ENCODE peak calls at places on chromosome 7, in ten cellular contexts. B is Panc1, I is IMR-90, Q is astrocyte, G is GM23338, Y is PC-9, P is adrenal gland, N is heart right ventricle, J is colonic mucosa, A is transverse colon. C is an unnamed sample.

GRCh38 chr7:12431886-12432285 is 28.2 kb upstream of the VWDE start:
- DNase-seq in B (no peak), I (peak), Q (no peak), G (peak), Y (no peak), P (no peak), N (no peak), J (no peak), A (no peak), C (no peak)

GRCh38 chr7:26639111-26639510 is 225.3 kb downstream of the SKAP2 start:
- DNase-seq in B (no peak), I (no peak), Q (no peak), G (no peak), Y (no peak), P (no peak), N (no peak), J (no peak), A (no peak), C (no peak)

GRCh38 chr7:135300913-135301765 is 67.5 kb downstream of the STRA8 start:
- DNase-seq in B (no peak), I (peak), Q (no peak), G (no peak), Y (no peak), P (no peak), N (no peak), J (no peak), A (no peak), C (no peak)

GRCh38 chr7:108307246-108307982 is 148.8 kb downstream of the NRCAM start:
- DNase-seq in B (no peak), I (no peak), Q (no peak), G (no peak), Y (no peak), P (no peak), N (no peak), J (no peak), A (no peak), C (no peak)

GRCh38 chr7:41052736-41053135 is 650.2 kb downstream of the INHBA start:
- DNase-seq in B (no peak), I (no peak), Q (no peak), G (no peak), Y (no peak), P (no peak), N (no peak), J (no peak), A (no peak), C (no peak)

GRCh38 chr7:7595451-7595850 is 28.8 kb downstream of the MIOS start:
- DNase-seq in B (peak), I (peak), Q (peak), G (no peak), Y (no peak), P (no peak), N (no peak), J (no peak), A (no peak), C (no peak)

GRCh38 chr7:45230083-45230482 is 72.5 kb downstream of the RAMP3 start:
- DNase-seq in B (no peak), I (no peak), Q (no peak), G (no peak), Y (no peak), P (no peak), N (no peak), J (no peak), A (no peak), C (no peak)

GRCh38 chr7:136086712-136087111 is 109.6 kb upstream of the MTPN start:
- DNase-seq in B (peak), I (peak), Q (peak), G (peak), Y (peak), P (peak), N (no peak), J (no peak), A (peak), C (peak)

GRCh38 chr7:43768894-43769272 is 10.4 kb downstream of the BLVRA start:
- DNase-seq in B (no peak), I (no peak), Q (no peak), G (no peak), Y (no peak), P (no peak), N (no peak), J (no peak), A (no peak), C (no peak)

GRCh38 chr7:33781796-33782195 is 123.5 kb upstream of the BMPER start:
- DNase-seq in B (no peak), I (no peak), Q (no peak), G (no peak), Y (no peak), P (no peak), N (no peak), J (no peak), A (no peak), C (no peak)

GRCh38 chr7:139490130-139490529 is 6.7 kb upstream of the KLRG2 start:
- DNase-seq in B (no peak), I (no peak), Q (peak), G (no peak), Y (peak), P (no peak), N (no peak), J (peak), A (peak), C (no peak)

GRCh38 chr7:22728416-22729029 is 1.5 kb downstream of the IL6 start:
- DNase-seq in B (no peak), I (peak), Q (peak), G (peak), Y (peak), P (no peak), N (no peak), J (no peak), A (no peak), C (no peak)

GRCh38 chr7:82036146-82036886 is 266.5 kb upstream of the HGF start:
- DNase-seq in B (no peak), I (peak), Q (peak), G (no peak), Y (no peak), P (no peak), N (no peak), J (no peak), A (no peak), C (no peak)

GRCh38 chr7:22248111-22248809 is 108.7 kb downstream of the RAPGEF5 start:
- DNase-seq in B (no peak), I (peak), Q (no peak), G (no peak), Y (no peak), P (no peak), N (no peak), J (no peak), A (no peak), C (no peak)

GRCh38 chr7:71131256-71131752 is 640 bp upstream of the GALNT17 start:
- DNase-seq in B (no peak), I (no peak), Q (peak), G (peak), Y (no peak), P (peak), N (peak), J (peak), A (peak), C (peak)

GRCh38 chr7:2512179-2512644 is 7.4 kb upstream of the LFNG start:
- DNase-seq in B (no peak), I (no peak), Q (no peak), G (no peak), Y (no peak), P (no peak), N (no peak), J (peak), A (peak), C (no peak)

GRCh38 chr7:90536449-90536848 is 59.7 kb upstream of the CDK14 start:
- DNase-seq in B (no peak), I (no peak), Q (no peak), G (no peak), Y (no peak), P (no peak), N (no peak), J (no peak), A (no peak), C (no peak)

GRCh38 chr7:115099906-115100305 is 178.0 kb downstream of the MDFIC start:
- DNase-seq in B (no peak), I (peak), Q (peak), G (no peak), Y (no peak), P (no peak), N (no peak), J (no peak), A (no peak), C (no peak)

GRCh38 chr7:89618269-89618668 is 536.0 kb upstream of the STEAP1 start:
- DNase-seq in B (no peak), I (no peak), Q (no peak), G (peak), Y (no peak), P (no peak), N (no peak), J (no peak), A (no peak), C (no peak)

GRCh38 chr7:132756482-132756990 is 180.3 kb upstream of the PLXNA4 start:
- DNase-seq in B (no peak), I (no peak), Q (no peak), G (no peak), Y (no peak), P (no peak), N (no peak), J (no peak), A (no peak), C (no peak)

GRCh38 chr7:146175716-146176115 is 59.1 kb downstream of the CNTNAP2 start:
- DNase-seq in B (no peak), I (no peak), Q (no peak), G (no peak), Y (no peak), P (no peak), N (no peak), J (no peak), A (no peak), C (no peak)

GRCh38 chr7:157646551-157646950 is 309.7 kb downstream of the DNAJB6 start:
- DNase-seq in B (no peak), I (no peak), Q (no peak), G (no peak), Y (no peak), P (no peak), N (no peak), J (no peak), A (no peak), C (no peak)

GRCh38 chr7:136168021-136168420 is 190.9 kb upstream of the MTPN start:
- DNase-seq in B (no peak), I (no peak), Q (no peak), G (no peak), Y (no peak), P (no peak), N (no peak), J (no peak), A (no peak), C (no peak)

GRCh38 chr7:137898839-137899681 is 52.3 kb upstream of the DGKI start:
- DNase-seq in B (peak), I (peak), Q (no peak), G (peak), Y (peak), P (peak), N (peak), J (peak), A (peak), C (peak)
- H3K27ac ChIP-seq in B (no peak), I (no peak), Q (no peak), G (peak), Y (no peak), P (no peak), N (peak), J (no peak), A (peak), C (peak)

GRCh38 chr7:101936223-101936611 is 118.8 kb downstream of the CUX1 start:
- DNase-seq in B (no peak), I (no peak), Q (no peak), G (peak), Y (no peak), P (peak), N (no peak), J (peak), A (no peak), C (no peak)
- H3K4me3 ChIP-seq in B (no peak), I (no peak), Q (peak), G (peak), Y (no peak), P (no peak), N (no peak), J (no peak), A (no peak), C (peak)

GRCh38 chr7:151245360-151246160 is 2.9 kb downstream of the SMARCD3 start:
- DNase-seq in B (no peak), I (no peak), Q (no peak), G (peak), Y (no peak), P (peak), N (peak), J (no peak), A (peak), C (no peak)
- TF ChIP-seq CTCF in B (peak), I (peak), Q (peak), G (peak), Y (peak), P (peak), N (peak), J (peak), A (peak), C (peak)

GRCh38 chr7:24024689-24025088 is 259.3 kb upstream of the NPY start:
- DNase-seq in B (no peak), I (no peak), Q (no peak), G (no peak), Y (no peak), P (no peak), N (no peak), J (no peak), A (no peak), C (no peak)

GRCh38 chr7:24029068-24029467 is 254.9 kb upstream of the NPY start:
- DNase-seq in B (no peak), I (no peak), Q (no peak), G (no peak), Y (no peak), P (no peak), N (no peak), J (no peak), A (no peak), C (no peak)

GRCh38 chr7:24025094-24025493 is 258.9 kb upstream of the NPY start:
- DNase-seq in B (no peak), I (peak), Q (peak), G (peak), Y (no peak), P (no peak), N (no peak), J (no peak), A (no peak), C (no peak)

GRCh38 chr7:24025765-24026164 is 258.2 kb upstream of the NPY start:
- DNase-seq in B (no peak), I (no peak), Q (no peak), G (peak), Y (no peak), P (no peak), N (no peak), J (no peak), A (no peak), C (no peak)

DNA sequence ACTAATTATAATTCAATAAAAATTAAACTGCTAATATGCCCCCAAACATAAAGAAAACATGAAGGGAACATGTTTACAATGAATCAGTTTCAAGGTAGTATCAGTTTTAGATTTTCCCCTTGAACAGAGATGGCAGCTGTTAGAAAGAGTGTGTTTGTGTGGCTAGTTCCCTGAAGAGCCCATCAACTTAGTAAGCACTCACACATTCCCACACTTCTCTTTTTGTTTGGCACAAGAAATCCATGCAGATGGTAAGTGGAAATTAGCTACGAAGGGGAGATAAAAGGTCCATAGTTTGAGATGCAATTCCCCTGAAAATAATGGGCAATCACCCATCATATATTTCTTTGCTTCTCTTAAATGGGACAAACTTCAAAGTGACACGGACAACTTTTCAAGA is 259.7 kb upstream of the NPY start:
- DNase-seq in B (no peak), I (no peak), Q (no peak), G (no peak), Y (no peak), P (no peak), N (no peak), J (no peak), A (no peak), C (no peak)
- H3K27ac ChIP-seq in B (no peak), I (no peak), Q (no peak), G (no peak), Y (no peak), P (no peak), N (no peak), J (no peak), A (no peak), C (no peak)

DNA sequence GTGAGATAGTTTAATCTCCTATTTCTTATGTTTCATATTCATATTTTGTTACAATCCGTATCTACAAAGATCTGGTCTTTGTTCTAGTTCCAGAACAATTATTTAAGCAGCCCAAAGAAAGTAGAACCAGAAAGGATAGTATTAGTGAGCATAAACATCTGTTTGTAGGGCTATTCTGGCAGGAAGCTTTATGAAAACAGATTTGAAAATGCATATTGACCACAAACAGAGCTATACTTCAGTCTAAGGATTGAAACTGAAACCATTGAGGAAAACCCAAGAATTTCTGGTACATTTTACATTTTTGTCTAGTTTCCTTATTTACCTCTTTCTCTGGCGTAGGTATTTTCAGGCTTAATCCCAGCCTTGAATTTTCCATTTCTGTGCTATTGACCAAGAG is 28.1 kb downstream of the LRGUK start:
- DNase-seq in B (no peak), I (no peak), Q (no peak), G (no peak), Y (no peak), P (no peak), N (no peak), J (no peak), A (no peak), C (no peak)
- H3K4me3 ChIP-seq in B (no peak), I (no peak), Q (no peak), G (no peak), Y (no peak), P (no peak), N (no peak), J (no peak), A (no peak), C (no peak)

C was measured in tibial artery.